ENCODE peak calls at places on chromosomes 1 and 21, in seven cellular contexts. One of them, this sample, is unnamed.

GRCh38 chr1:147850737-147851136 is 51.9 kb upstream of the GJA8 start:
- DNase-seq in heart right ventricle: no peak
- DNase-seq in nephron progenitor cell: no peak
- DNase-seq in breast epithelium: no peak
- DNase-seq in A549: no peak
- DNase-seq in sigmoid colon: no peak
- DNase-seq in CD4-positive, alpha-beta T cell: no peak
- DNase-seq in this sample: no peak

GRCh38 chr1:8903908-8904650 is 25.6 kb upstream of the ENO1 start:
- DNase-seq in heart right ventricle: no peak
- DNase-seq in nephron progenitor cell: no peak
- DNase-seq in breast epithelium: peak
- DNase-seq in A549: peak
- DNase-seq in sigmoid colon: peak
- DNase-seq in CD4-positive, alpha-beta T cell: no peak
- DNase-seq in this sample: no peak

GRCh38 chr21:36450511-36450910 is 29.4 kb downstream of the CLDN14 start:
- DNase-seq in heart right ventricle: no peak
- DNase-seq in nephron progenitor cell: no peak
- DNase-seq in breast epithelium: no peak
- DNase-seq in A549: no peak
- DNase-seq in sigmoid colon: no peak
- DNase-seq in CD4-positive, alpha-beta T cell: no peak
- DNase-seq in this sample: no peak

GRCh38 chr1:215601276-215601675 is 34.2 kb downstream of the KCTD3 start:
- DNase-seq in heart right ventricle: no peak
- DNase-seq in nephron progenitor cell: no peak
- DNase-seq in breast epithelium: no peak
- DNase-seq in A549: no peak
- DNase-seq in sigmoid colon: no peak
- DNase-seq in CD4-positive, alpha-beta T cell: no peak
- DNase-seq in this sample: no peak

GRCh38 chr1:107695341-107695740 is 269.6 kb downstream of the VAV3 start:
- DNase-seq in heart right ventricle: no peak
- DNase-seq in nephron progenitor cell: no peak
- DNase-seq in breast epithelium: no peak
- DNase-seq in A549: no peak
- DNase-seq in sigmoid colon: no peak
- DNase-seq in CD4-positive, alpha-beta T cell: no peak
- DNase-seq in this sample: no peak

GRCh38 chr1:53727461-53727860 is 11.5 kb downstream of the GLIS1 start:
- DNase-seq in heart right ventricle: no peak
- DNase-seq in nephron progenitor cell: no peak
- DNase-seq in breast epithelium: no peak
- DNase-seq in A549: no peak
- DNase-seq in sigmoid colon: no peak
- DNase-seq in CD4-positive, alpha-beta T cell: no peak
- DNase-seq in this sample: no peak

GRCh38 chr1:84724128-84724860 is 34.0 kb upstream of the SSX2IP start:
- DNase-seq in heart right ventricle: no peak
- DNase-seq in nephron progenitor cell: peak
- DNase-seq in breast epithelium: no peak
- DNase-seq in A549: peak
- DNase-seq in sigmoid colon: no peak
- DNase-seq in CD4-positive, alpha-beta T cell: peak
- DNase-seq in this sample: no peak

GRCh38 chr1:187566371-187566770 is 737.6 kb downstream of the PLA2G4A start:
- DNase-seq in heart right ventricle: no peak
- DNase-seq in nephron progenitor cell: no peak
- DNase-seq in breast epithelium: no peak
- DNase-seq in A549: no peak
- DNase-seq in sigmoid colon: no peak
- DNase-seq in CD4-positive, alpha-beta T cell: no peak
- DNase-seq in this sample: no peak

GRCh38 chr1:227559499-227559898 is 3.9 kb upstream of the ZNF678 start:
- DNase-seq in heart right ventricle: no peak
- DNase-seq in nephron progenitor cell: no peak
- DNase-seq in breast epithelium: no peak
- DNase-seq in A549: no peak
- DNase-seq in sigmoid colon: no peak
- DNase-seq in CD4-positive, alpha-beta T cell: no peak
- DNase-seq in this sample: peak

GRCh38 chr1:2544093-2544874 is 11.9 kb upstream of the TNFRSF14 start:
- DNase-seq in heart right ventricle: no peak
- DNase-seq in nephron progenitor cell: no peak
- DNase-seq in breast epithelium: no peak
- DNase-seq in A549: no peak
- DNase-seq in sigmoid colon: no peak
- DNase-seq in CD4-positive, alpha-beta T cell: no peak
- DNase-seq in this sample: no peak

GRCh38 chr1:2251786-2252185 is 23.7 kb downstream of the SKI start:
- DNase-seq in heart right ventricle: peak
- DNase-seq in nephron progenitor cell: no peak
- DNase-seq in breast epithelium: peak
- DNase-seq in A549: no peak
- DNase-seq in sigmoid colon: no peak
- DNase-seq in CD4-positive, alpha-beta T cell: no peak
- DNase-seq in this sample: peak

GRCh38 chr1:169741666-169742394 is 8.0 kb upstream of the SELE start:
- DNase-seq in heart right ventricle: no peak
- DNase-seq in nephron progenitor cell: no peak
- DNase-seq in breast epithelium: no peak
- DNase-seq in A549: no peak
- DNase-seq in sigmoid colon: no peak
- DNase-seq in CD4-positive, alpha-beta T cell: no peak
- DNase-seq in this sample: no peak

GRCh38 chr1:89900791-89901708 is 80.2 kb downstream of the LRRC8D start:
- DNase-seq in heart right ventricle: no peak
- DNase-seq in nephron progenitor cell: no peak
- DNase-seq in breast epithelium: no peak
- DNase-seq in A549: no peak
- DNase-seq in sigmoid colon: no peak
- DNase-seq in CD4-positive, alpha-beta T cell: no peak
- DNase-seq in this sample: no peak

GRCh38 chr1:193589597-193590040 is 403.2 kb upstream of the B3GALT2 start:
- DNase-seq in heart right ventricle: peak
- DNase-seq in nephron progenitor cell: no peak
- DNase-seq in breast epithelium: no peak
- DNase-seq in A549: no peak
- DNase-seq in sigmoid colon: no peak
- DNase-seq in CD4-positive, alpha-beta T cell: no peak
- DNase-seq in this sample: no peak

GRCh38 chr1:153598309-153599172 is 14.4 kb downstream of the S100A16 start:
- DNase-seq in heart right ventricle: no peak
- DNase-seq in nephron progenitor cell: no peak
- DNase-seq in breast epithelium: no peak
- DNase-seq in A549: no peak
- DNase-seq in sigmoid colon: peak
- DNase-seq in CD4-positive, alpha-beta T cell: no peak
- DNase-seq in this sample: no peak

GRCh38 chr1:8217809-8218208 is 100.1 kb upstream of the SLC45A1 start:
- DNase-seq in heart right ventricle: no peak
- DNase-seq in nephron progenitor cell: no peak
- DNase-seq in breast epithelium: no peak
- DNase-seq in A549: no peak
- DNase-seq in sigmoid colon: no peak
- DNase-seq in CD4-positive, alpha-beta T cell: no peak
- DNase-seq in this sample: no peak

GRCh38 chr1:24742090-24742938 is 2.9 kb upstream of the CLIC4 start:
- DNase-seq in heart right ventricle: no peak
- DNase-seq in nephron progenitor cell: no peak
- DNase-seq in breast epithelium: no peak
- DNase-seq in A549: no peak
- DNase-seq in sigmoid colon: no peak
- DNase-seq in CD4-positive, alpha-beta T cell: no peak
- DNase-seq in this sample: no peak

GRCh38 chr1:198031086-198031485 is 113.9 kb downstream of the LHX9 start:
- DNase-seq in heart right ventricle: no peak
- DNase-seq in nephron progenitor cell: no peak
- DNase-seq in breast epithelium: no peak
- DNase-seq in A549: no peak
- DNase-seq in sigmoid colon: no peak
- DNase-seq in CD4-positive, alpha-beta T cell: no peak
- DNase-seq in this sample: no peak

GRCh38 chr1:203166192-203166940 is 9.3 kb downstream of the MYBPH start:
- DNase-seq in heart right ventricle: no peak
- DNase-seq in nephron progenitor cell: no peak
- DNase-seq in breast epithelium: no peak
- DNase-seq in A549: peak
- DNase-seq in sigmoid colon: no peak
- DNase-seq in CD4-positive, alpha-beta T cell: no peak
- DNase-seq in this sample: peak

GRCh38 chr1:8460132-8460544 is 142.2 kb downstream of the SLC45A1 start:
- DNase-seq in heart right ventricle: no peak
- DNase-seq in nephron progenitor cell: no peak
- DNase-seq in breast epithelium: no peak
- DNase-seq in A549: no peak
- DNase-seq in sigmoid colon: no peak
- DNase-seq in CD4-positive, alpha-beta T cell: no peak
- DNase-seq in this sample: no peak

GRCh38 chr21:16194851-16195251 is 465.1 kb downstream of the USP25 start:
- DNase-seq in heart right ventricle: no peak
- DNase-seq in nephron progenitor cell: no peak
- DNase-seq in breast epithelium: no peak
- DNase-seq in A549: peak
- DNase-seq in sigmoid colon: no peak
- DNase-seq in CD4-positive, alpha-beta T cell: no peak
- DNase-seq in this sample: no peak

DNA sequence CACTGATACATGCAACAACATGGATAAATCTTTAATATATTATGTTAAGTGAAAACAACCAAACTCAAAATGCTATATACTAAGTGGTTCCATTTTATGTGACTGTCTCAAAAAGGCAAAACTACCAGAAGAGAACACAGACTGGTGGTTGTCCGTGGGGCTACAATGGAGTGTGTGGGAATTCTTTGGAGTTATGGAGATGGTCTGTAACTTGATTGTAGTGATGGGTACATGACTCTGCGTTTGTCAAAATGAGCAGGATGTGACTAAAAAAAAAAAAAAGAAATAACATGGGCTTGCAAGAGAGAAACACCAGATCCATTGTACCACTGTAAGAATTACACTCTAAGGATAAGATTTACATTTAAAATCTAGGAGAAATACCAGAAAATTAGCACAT is 52.2 kb upstream of the KIAA1614 start:
- DNase-seq in heart right ventricle: no peak
- DNase-seq in nephron progenitor cell: no peak
- DNase-seq in breast epithelium: no peak
- DNase-seq in A549: no peak
- DNase-seq in sigmoid colon: no peak
- DNase-seq in CD4-positive, alpha-beta T cell: no peak
- DNase-seq in this sample: no peak
- TF ChIP-seq CTCF in heart right ventricle: no peak
- TF ChIP-seq CTCF in nephron progenitor cell: no peak
- TF ChIP-seq CTCF in breast epithelium: no peak
- TF ChIP-seq CTCF in A549: no peak
- TF ChIP-seq CTCF in sigmoid colon: no peak
- TF ChIP-seq CTCF in CD4-positive, alpha-beta T cell: no peak
- TF ChIP-seq CTCF in this sample: no peak

DNA sequence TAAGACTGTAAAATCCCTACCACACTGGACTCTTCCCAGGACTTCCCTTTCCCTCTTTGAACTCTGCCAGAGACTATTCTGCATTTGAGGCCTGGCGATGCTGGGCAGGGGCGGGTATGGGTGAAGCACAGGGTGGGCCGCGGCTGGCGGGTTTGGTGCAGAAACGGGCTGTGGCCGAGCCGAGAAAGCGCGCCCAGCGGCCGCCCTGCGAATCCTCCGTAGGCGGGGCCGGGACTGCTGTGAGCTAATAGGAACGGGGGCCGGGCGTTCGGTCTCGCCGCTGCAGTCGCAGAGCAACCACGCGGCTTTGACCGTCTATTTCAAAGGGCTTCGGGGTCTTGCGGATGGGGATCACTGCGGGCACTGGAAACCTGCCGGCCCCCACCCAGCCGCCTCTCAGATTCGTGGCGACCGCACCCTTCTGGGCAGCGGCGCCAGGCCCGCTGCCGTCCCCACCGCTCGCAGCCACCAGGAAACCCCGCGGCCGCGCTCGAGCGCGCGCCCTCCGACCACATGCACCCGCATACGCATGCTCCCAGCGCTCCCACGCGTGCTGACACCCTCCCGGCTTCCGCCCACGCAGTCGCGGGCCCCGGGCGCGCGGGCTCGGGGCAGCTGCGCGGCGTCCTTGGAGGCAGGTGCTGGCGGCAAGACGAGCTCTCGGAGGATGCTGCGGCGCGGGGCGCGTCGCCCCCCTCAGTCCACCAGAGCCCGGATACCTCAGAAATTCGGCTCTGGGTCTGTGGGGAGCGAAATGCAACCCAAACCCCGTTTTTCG is 32.7 kb downstream of the DNTTIP2 start:
- DNase-seq in heart right ventricle: peak
- DNase-seq in nephron progenitor cell: peak
- DNase-seq in breast epithelium: peak
- DNase-seq in A549: peak
- DNase-seq in sigmoid colon: peak
- DNase-seq in CD4-positive, alpha-beta T cell: peak
- DNase-seq in this sample: peak
- TF ChIP-seq CTCF in heart right ventricle: no peak
- TF ChIP-seq CTCF in nephron progenitor cell: peak
- TF ChIP-seq CTCF in breast epithelium: peak
- TF ChIP-seq CTCF in A549: no peak
- TF ChIP-seq CTCF in sigmoid colon: peak
- TF ChIP-seq CTCF in CD4-positive, alpha-beta T cell: no peak
- TF ChIP-seq CTCF in this sample: peak

GRCh38 chr1:30371888-30372791 is 351.2 kb downstream of the MATN1 start:
- DNase-seq in heart right ventricle: no peak
- DNase-seq in nephron progenitor cell: no peak
- DNase-seq in breast epithelium: no peak
- DNase-seq in A549: no peak
- DNase-seq in sigmoid colon: no peak
- DNase-seq in CD4-positive, alpha-beta T cell: no peak
- DNase-seq in this sample: no peak

GRCh38 chr1:30374400-30375070 is 348.9 kb downstream of the MATN1 start:
- DNase-seq in heart right ventricle: no peak
- DNase-seq in nephron progenitor cell: no peak
- DNase-seq in breast epithelium: no peak
- DNase-seq in A549: no peak
- DNase-seq in sigmoid colon: peak
- DNase-seq in CD4-positive, alpha-beta T cell: no peak
- DNase-seq in this sample: no peak

GRCh38 chr1:30371179-30371788 is 352.1 kb downstream of the MATN1 start:
- DNase-seq in heart right ventricle: no peak
- DNase-seq in nephron progenitor cell: no peak
- DNase-seq in breast epithelium: no peak
- DNase-seq in A549: no peak
- DNase-seq in sigmoid colon: peak
- DNase-seq in CD4-positive, alpha-beta T cell: no peak
- DNase-seq in this sample: no peak

GRCh38 chr1:30373471-30374399 is 349.6 kb downstream of the MATN1 start:
- DNase-seq in heart right ventricle: no peak
- DNase-seq in nephron progenitor cell: no peak
- DNase-seq in breast epithelium: no peak
- DNase-seq in A549: no peak
- DNase-seq in sigmoid colon: peak
- DNase-seq in CD4-positive, alpha-beta T cell: no peak
- DNase-seq in this sample: no peak

GRCh38 chr1:30372792-30373433 is 350.5 kb downstream of the MATN1 start:
- DNase-seq in heart right ventricle: no peak
- DNase-seq in nephron progenitor cell: peak
- DNase-seq in breast epithelium: no peak
- DNase-seq in A549: no peak
- DNase-seq in sigmoid colon: peak
- DNase-seq in CD4-positive, alpha-beta T cell: no peak
- DNase-seq in this sample: no peak
- TF ChIP-seq CTCF in heart right ventricle: no peak
- TF ChIP-seq CTCF in nephron progenitor cell: no peak
- TF ChIP-seq CTCF in breast epithelium: no peak
- TF ChIP-seq CTCF in A549: no peak
- TF ChIP-seq CTCF in sigmoid colon: no peak
- TF ChIP-seq CTCF in CD4-positive, alpha-beta T cell: no peak
- TF ChIP-seq CTCF in this sample: no peak

GRCh38 chr1:44524180-44524579 is 119.1 kb downstream of the RNF220 start:
- DNase-seq in heart right ventricle: no peak
- DNase-seq in nephron progenitor cell: peak
- DNase-seq in breast epithelium: no peak
- DNase-seq in A549: no peak
- DNase-seq in sigmoid colon: no peak
- DNase-seq in CD4-positive, alpha-beta T cell: no peak
- DNase-seq in this sample: no peak
- TF ChIP-seq CTCF in heart right ventricle: no peak
- TF ChIP-seq CTCF in nephron progenitor cell: no peak
- TF ChIP-seq CTCF in breast epithelium: no peak
- TF ChIP-seq CTCF in A549: no peak
- TF ChIP-seq CTCF in sigmoid colon: no peak
- TF ChIP-seq CTCF in CD4-positive, alpha-beta T cell: no peak
- TF ChIP-seq CTCF in this sample: no peak

This sample was measured in pancreas.